ENCODE peak calls at places on chromosomes 16 and 17, in five cellular contexts. M is Right ventricle myocardium superior, U is NCI-H1105 treated with DMSO at 0.1 percent for 48 hours, L is aorta, K is foreskin fibroblast. B is an unnamed sample.

GRCh38 chr17:32495347-32496253 is 8.8 kb downstream of the CDK5R1 start:
- DNase-seq in K (peak; percentile 60), L (peak; percentile 90), U (no peak), M (peak; percentile 69), B (no peak)

GRCh38 chr17:42535400-42536047 is 517 bp upstream of the NAGLU start:
- DNase-seq in M (no peak), K (no peak), L (no peak), U (no peak), B (no peak)

GRCh38 chr16:88288303-88288702 is 94.5 kb upstream of the ZNF469 start:
- DNase-seq in U (no peak), M (no peak), L (no peak), K (no peak), B (no peak)

GRCh38 chr17:247767-248166 is 66.3 kb upstream of the DOC2B start:
- DNase-seq in M (peak; percentile 37), L (peak; percentile 35), K (no peak), U (no peak), B (no peak)

GRCh38 chr17:43958953-43959352 is 5.2 kb upstream of the PYY start:
- DNase-seq in L (no peak), U (no peak), K (peak; percentile 67), M (no peak), B (no peak)

GRCh38 chr17:44137891-44138709 is 3.6 kb upstream of the HROB start:
- DNase-seq in U (peak; percentile 14), L (peak; percentile 96), K (peak; percentile 100), M (peak; percentile 76), B (peak; percentile 100)

GRCh38 chr17:75006653-75007052 is 5.8 kb upstream of the MRPL58 start:
- DNase-seq in U (no peak), K (no peak), L (no peak), M (no peak), B (no peak)

GRCh38 chr16:74667215-74667765 is 613 bp upstream of the RFWD3 start:
- DNase-seq in L (peak; percentile 81), U (no peak), M (peak; percentile 69), K (peak; percentile 66), B (no peak)

GRCh38 chr16:75614247-75614897 is 8.7 kb downstream of the ADAT1 start:
- DNase-seq in K (peak; percentile 44), L (no peak), M (no peak), U (no peak), B (peak; percentile 29)

GRCh38 chr16:50359626-50360025 is 9.2 kb downstream of the BRD7 start:
- DNase-seq in U (no peak), L (no peak), K (no peak), M (no peak), B (no peak)

GRCh38 chr17:50064253-50064991 is 8.5 kb downstream of the ITGA3 start:
- DNase-seq in L (peak; percentile 93), U (no peak), M (no peak), K (peak; percentile 98), B (peak; percentile 97)

GRCh38 chr17:51672058-51672457 is 411.7 kb downstream of the UTP18 start:
- DNase-seq in L (no peak), U (no peak), K (no peak), M (no peak), B (no peak)

B was measured in brain microvascular endothelial cell.